ENCODE peak calls at places on chromosomes 7 and 10, in eight cellular contexts. I is K562, Y is HCT116, Z is H1, J is endothelial cell of umbilical vein, E is HepG2, U is GM12878, T is GM23338. Q is an unnamed sample. For H3K36me3, the result is how much of the 10 kb centered on the place peaks cover.

GRCh38 chr7:111115966-111116365 is 25.0 kb downstream of the LRRN3 start:
- DNase-seq in I (no peak), Y (no peak), Z (no peak), J (no peak), E (no peak), U (no peak), T (no peak), Q (no peak)

GRCh38 chr7:5701085-5701914 is 80.2 kb downstream of the RNF216 start:
- DNase-seq in I (no peak), Y (no peak), Z (no peak), J (peak), E (no peak), U (peak), T (no peak), Q (no peak)

GRCh38 chr7:10257438-10257837 is 716.2 kb upstream of the PHF14 start:
- DNase-seq in I (no peak), Y (no peak), Z (no peak), J (no peak), E (no peak), U (no peak), T (no peak), Q (no peak)

GRCh38 chr10:73099141-73099540 is 2.5 kb upstream of the P4HA1 start:
- DNase-seq in I (no peak), Y (no peak), Z (no peak), J (no peak), E (no peak), U (no peak), T (no peak), Q (no peak)

GRCh38 chr10:42637648-42638052 is 720 bp downstream of the ZNF33B start:
- DNase-seq in I (no peak), Y (no peak), Z (no peak), J (no peak), E (no peak), U (no peak), T (no peak), Q (no peak)

GRCh38 chr7:6164010-6164409 is 108.4 kb downstream of the CYTH3 start:
- DNase-seq in I (no peak), Y (no peak), Z (no peak), J (no peak), E (no peak), U (no peak), T (no peak), Q (no peak)

GRCh38 chr7:98317366-98318040 is 36.0 kb downstream of the BRI3 start:
- DNase-seq in I (peak), Y (no peak), Z (no peak), J (no peak), E (no peak), U (no peak), T (no peak), Q (no peak)

GRCh38 chr7:149569726-149570422 is 72.3 kb upstream of the ZNF746 start:
- DNase-seq in I (no peak), Y (no peak), Z (no peak), J (no peak), E (no peak), U (no peak), T (no peak), Q (no peak)

GRCh38 chr7:72080349-72080766 is 331.8 kb downstream of the CALN1 start:
- DNase-seq in I (no peak), Y (no peak), Z (no peak), J (no peak), E (no peak), U (no peak), T (no peak), Q (no peak)

GRCh38 chr7:126426652-126427051 is 826.1 kb downstream of the GRM8 start:
- DNase-seq in I (no peak), Y (no peak), Z (no peak), J (no peak), E (no peak), U (no peak), T (no peak), Q (no peak)

GRCh38 chr10:124869941-124870340 is 68.3 kb downstream of the ABRAXAS2 start:
- DNase-seq in I (no peak), Y (no peak), Z (no peak), J (no peak), E (no peak), U (no peak), T (no peak), Q (no peak)

GRCh38 chr10:116385994-116386809 is 41.4 kb upstream of the PNLIPRP3 start:
- DNase-seq in I (no peak), Y (peak), Z (no peak), J (peak), E (peak), U (no peak), T (peak), Q (peak)

GRCh38 chr10:47030191-47030698 is 119.0 kb downstream of the PTPN20 start:
- DNase-seq in I (no peak), Y (no peak), Z (no peak), J (no peak), E (no peak), U (no peak), T (no peak), Q (no peak)

GRCh38 chr10:110775022-110775379 is 96.7 kb upstream of the PDCD4 start:
- DNase-seq in I (no peak), Y (peak), Z (no peak), J (no peak), E (peak), U (no peak), T (no peak), Q (no peak)

GRCh38 chr10:95756061-95756751 is at the start of gene ENTPD1:
- DNase-seq in I (no peak), Y (no peak), Z (no peak), J (peak), E (no peak), U (peak), T (peak), Q (peak)

GRCh38 chr7:50953820-50954219 is 171.1 kb upstream of the GRB10 start:
- DNase-seq in I (no peak), Y (no peak), Z (peak), J (peak), E (peak), U (no peak), T (no peak), Q (no peak)

GRCh38 chr7:14377646-14378266 is 388.3 kb upstream of the ETV1 start:
- DNase-seq in I (no peak), Y (no peak), Z (no peak), J (no peak), E (no peak), U (no peak), T (no peak), Q (no peak)

GRCh38 chr7:102077081-102077480 is 209.6 kb upstream of the SH2B2 start:
- DNase-seq in I (no peak), Y (no peak), Z (no peak), J (no peak), E (no peak), U (no peak), T (peak), Q (no peak)

GRCh38 chr7:148581685-148582084 is 8.9 kb upstream of the C7orf33 start:
- DNase-seq in I (no peak), Y (no peak), Z (no peak), J (no peak), E (no peak), U (no peak), T (no peak), Q (no peak)

GRCh38 chr7:150715293-150715692 is 1.1 kb upstream of the GIMAP1 start:
- DNase-seq in I (no peak), Y (no peak), Z (no peak), J (no peak), E (no peak), U (no peak), T (no peak), Q (no peak)

GRCh38 chr10:23171232-23171876 is 20.8 kb upstream of the PTF1A start:
- DNase-seq in I (peak), Y (no peak), Z (no peak), J (peak), E (no peak), U (no peak), T (peak), Q (no peak)

GRCh38 chr7:27890205-27890849 is 150.4 kb downstream of the TAX1BP1 start:
- DNase-seq in I (no peak), Y (no peak), Z (no peak), J (no peak), E (no peak), U (peak), T (no peak), Q (no peak)

GRCh38 chr7:43727494-43727893 is 1.8 kb downstream of the COA1 start:
- DNase-seq in I (no peak), Y (no peak), Z (no peak), J (no peak), E (no peak), U (no peak), T (no peak), Q (no peak)

GRCh38 chr10:114573330-114574045 is 84.6 kb downstream of the ABLIM1 start:
- DNase-seq in I (no peak), Y (no peak), Z (no peak), J (no peak), E (no peak), U (no peak), T (no peak), Q (no peak)

GRCh38 chr10:59362184-59362966 is at the start of gene FAM13C:
- DNase-seq in I (no peak), Y (no peak), Z (peak), J (peak), E (peak), U (no peak), T (peak), Q (no peak)

GRCh38 chr7:110283056-110283455 is 807.9 kb upstream of the LRRN3 start:
- DNase-seq in I (no peak), Y (no peak), Z (no peak), J (no peak), E (no peak), U (no peak), T (no peak), Q (no peak)

GRCh38 chr10:102776779-102777417 is 33.1 kb downstream of the WBP1L start:
- DNase-seq in I (peak), Y (no peak), Z (peak), J (peak), E (peak), U (no peak), T (peak), Q (no peak)

GRCh38 chr10:102773986-102774385 is 30.2 kb downstream of the WBP1L start:
- DNase-seq in I (no peak), Y (no peak), Z (no peak), J (peak), E (no peak), U (no peak), T (no peak), Q (no peak)

GRCh38 chr10:102773320-102773719 is 29.6 kb downstream of the WBP1L start:
- DNase-seq in I (no peak), Y (no peak), Z (no peak), J (no peak), E (no peak), U (no peak), T (no peak), Q (no peak)

GRCh38 chr10:102775973-102776669 is 32.4 kb downstream of the WBP1L start:
- DNase-seq in I (peak), Y (no peak), Z (no peak), J (peak), E (peak), U (no peak), T (peak), Q (no peak)

DNA sequence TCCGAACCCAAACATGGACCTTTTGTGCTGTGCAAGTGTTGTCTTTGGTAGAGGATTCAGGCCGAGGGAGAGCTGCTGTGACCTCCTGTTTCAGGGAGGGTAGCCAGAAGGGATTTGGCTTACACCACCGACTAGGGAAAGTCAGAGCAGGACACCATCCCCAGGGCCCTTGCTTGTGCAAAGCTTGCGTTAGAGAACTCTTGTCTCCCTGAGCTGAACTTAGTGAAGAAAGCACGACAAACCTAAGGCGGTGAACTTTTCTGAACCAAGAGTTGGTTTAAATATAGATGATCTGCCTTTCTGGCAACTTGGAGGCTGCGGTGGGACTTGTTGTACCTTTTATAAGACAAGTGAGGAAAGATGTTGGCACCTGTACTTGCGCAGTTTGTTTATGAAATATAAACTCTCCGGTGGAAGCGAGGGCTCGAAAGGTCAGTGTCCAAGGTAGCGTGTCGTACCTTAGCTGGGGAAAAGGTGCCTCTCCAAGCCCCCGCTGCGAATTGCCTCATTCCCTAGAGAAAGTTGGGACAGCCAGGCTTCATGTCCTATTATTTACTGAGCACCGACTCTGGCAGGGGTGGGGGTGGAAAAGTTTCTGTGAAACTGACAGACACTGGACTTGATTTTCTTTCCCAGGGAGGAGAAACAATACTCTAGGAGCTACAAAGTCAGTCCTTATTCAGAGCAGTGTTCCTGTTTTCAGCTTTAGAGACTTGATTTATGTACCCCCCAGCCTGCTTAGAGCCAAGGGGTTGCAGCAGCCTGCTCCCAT is 31.6 kb downstream of the WBP1L start:
- DNase-seq in I (no peak), Y (no peak), Z (no peak), J (peak), E (peak), U (no peak), T (no peak), Q (no peak)
- TF ChIP-seq POLR2AphosphoS5 in I (no peak), Y (no peak), Z (no peak), J (no peak), E (no peak), U (no peak), T (no peak), Q (no peak)

GRCh38 chr10:133332936-133333699 is 3.6 kb downstream of the CALY start:
- DNase-seq in I (no peak), Y (no peak), Z (no peak), J (no peak), E (no peak), U (no peak), T (no peak), Q (no peak)

GRCh38 chr10:133335238-133336122 is 1.2 kb downstream of the CALY start:
- DNase-seq in I (peak), Y (no peak), Z (no peak), J (no peak), E (no peak), U (no peak), T (peak), Q (no peak)

GRCh38 chr10:133336131-133337078 is at the start of gene CALY:
- DNase-seq in I (peak), Y (no peak), Z (no peak), J (no peak), E (no peak), U (no peak), T (peak), Q (no peak)

GRCh38 chr10:133337079-133337725 is 506 bp upstream of the CALY start:
- DNase-seq in I (no peak), Y (no peak), Z (no peak), J (no peak), E (no peak), U (no peak), T (no peak), Q (no peak)

DNA sequence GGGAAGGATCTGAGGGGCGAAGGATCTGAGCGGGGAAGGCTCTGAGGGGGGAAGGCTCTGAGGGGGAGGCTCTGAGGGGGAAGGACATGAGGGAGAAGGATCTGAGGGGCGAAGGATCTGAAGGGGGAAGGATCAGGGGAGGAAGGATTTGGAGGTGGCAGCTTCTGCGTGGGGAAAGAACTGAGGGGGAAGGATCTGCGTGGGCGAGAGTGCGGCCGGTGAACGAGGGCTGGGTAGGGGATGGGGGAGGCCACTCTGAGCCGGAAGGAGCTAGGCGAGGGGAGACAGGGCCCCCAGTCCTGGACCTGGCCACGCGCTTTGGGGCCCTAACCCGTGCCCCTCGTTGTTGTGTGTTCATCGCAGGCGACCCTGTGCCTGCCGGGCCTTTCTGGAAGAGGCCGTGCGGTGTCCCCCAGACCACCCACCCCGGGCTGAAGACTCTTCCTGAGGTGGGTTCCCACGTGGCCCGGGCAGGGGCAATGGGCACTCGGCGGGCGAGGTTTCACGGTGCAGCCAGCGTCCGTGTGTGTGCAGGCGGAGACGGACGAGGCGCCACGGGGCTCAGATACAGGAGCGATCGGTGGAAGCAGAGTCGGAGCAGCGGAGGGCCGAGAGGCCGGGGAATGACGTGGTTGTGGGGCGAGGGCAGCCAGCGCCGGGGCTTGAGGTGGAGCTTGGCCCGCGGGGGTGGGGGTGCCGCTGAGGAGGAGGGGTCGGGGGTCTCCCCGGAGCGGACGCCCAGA is 2.0 kb downstream of the CALY start:
- DNase-seq in I (no peak), Y (no peak), Z (no peak), J (no peak), E (no peak), U (no peak), T (peak), Q (no peak)
- TF ChIP-seq EZH2 in I (no peak), Y (no peak), Z (peak), J (no peak), E (no peak), U (no peak), T (peak), Q (no peak)

DNA sequence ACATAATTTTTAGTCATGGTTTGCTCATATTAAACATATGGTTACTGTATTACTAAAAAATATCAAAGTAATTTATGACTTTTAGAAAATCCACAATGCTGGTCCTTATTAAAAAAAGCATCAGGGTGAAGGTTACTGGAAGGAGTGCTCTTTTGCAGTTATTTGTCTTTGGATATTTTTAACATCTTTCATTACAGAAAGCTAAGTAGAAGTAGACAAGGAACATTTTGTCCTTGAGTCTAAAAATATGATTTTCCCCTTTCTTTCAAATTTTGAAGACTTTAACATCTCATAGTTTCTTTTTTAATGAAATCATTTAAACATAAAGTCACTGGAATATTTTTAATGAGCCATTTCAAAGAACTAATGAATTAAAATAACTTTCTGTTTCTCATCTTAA is 110.1 kb upstream of the TNS3 start:
- DNase-seq in I (no peak), Y (no peak), Z (no peak), J (no peak), E (no peak), U (no peak), T (no peak), Q (no peak)
- H3K36me3 ChIP-seq in I (under half), Y (under half), Z (under half), J (under half), E (under half), U (under half), T (under half), Q (under half)

GRCh38 chr7:118531566-118531965 is 307.1 kb downstream of the ANKRD7 start:
- DNase-seq in I (no peak), Y (no peak), Z (no peak), J (no peak), E (no peak), U (no peak), T (no peak), Q (no peak)
- TF ChIP-seq POLR2AphosphoS5 in I (no peak), Y (no peak), Z (no peak), J (no peak), E (no peak), U (no peak), T (no peak), Q (no peak)

GRCh38 chr7:76281006-76281705 is 21.3 kb upstream of the HSPB1 start:
- DNase-seq in I (peak), Y (no peak), Z (no peak), J (no peak), E (no peak), U (no peak), T (no peak), Q (no peak)

GRCh38 chr7:76281706-76282343 is 20.6 kb upstream of the HSPB1 start:
- DNase-seq in I (no peak), Y (no peak), Z (no peak), J (no peak), E (no peak), U (no peak), T (peak), Q (no peak)

GRCh38 chr7:76283254-76284159 is 19.0 kb upstream of the HSPB1 start:
- DNase-seq in I (no peak), Y (no peak), Z (no peak), J (no peak), E (no peak), U (no peak), T (no peak), Q (no peak)

GRCh38 chr7:76280408-76280807 is 22.1 kb upstream of the HSPB1 start:
- DNase-seq in I (no peak), Y (no peak), Z (no peak), J (no peak), E (no peak), U (no peak), T (peak), Q (no peak)

DNA sequence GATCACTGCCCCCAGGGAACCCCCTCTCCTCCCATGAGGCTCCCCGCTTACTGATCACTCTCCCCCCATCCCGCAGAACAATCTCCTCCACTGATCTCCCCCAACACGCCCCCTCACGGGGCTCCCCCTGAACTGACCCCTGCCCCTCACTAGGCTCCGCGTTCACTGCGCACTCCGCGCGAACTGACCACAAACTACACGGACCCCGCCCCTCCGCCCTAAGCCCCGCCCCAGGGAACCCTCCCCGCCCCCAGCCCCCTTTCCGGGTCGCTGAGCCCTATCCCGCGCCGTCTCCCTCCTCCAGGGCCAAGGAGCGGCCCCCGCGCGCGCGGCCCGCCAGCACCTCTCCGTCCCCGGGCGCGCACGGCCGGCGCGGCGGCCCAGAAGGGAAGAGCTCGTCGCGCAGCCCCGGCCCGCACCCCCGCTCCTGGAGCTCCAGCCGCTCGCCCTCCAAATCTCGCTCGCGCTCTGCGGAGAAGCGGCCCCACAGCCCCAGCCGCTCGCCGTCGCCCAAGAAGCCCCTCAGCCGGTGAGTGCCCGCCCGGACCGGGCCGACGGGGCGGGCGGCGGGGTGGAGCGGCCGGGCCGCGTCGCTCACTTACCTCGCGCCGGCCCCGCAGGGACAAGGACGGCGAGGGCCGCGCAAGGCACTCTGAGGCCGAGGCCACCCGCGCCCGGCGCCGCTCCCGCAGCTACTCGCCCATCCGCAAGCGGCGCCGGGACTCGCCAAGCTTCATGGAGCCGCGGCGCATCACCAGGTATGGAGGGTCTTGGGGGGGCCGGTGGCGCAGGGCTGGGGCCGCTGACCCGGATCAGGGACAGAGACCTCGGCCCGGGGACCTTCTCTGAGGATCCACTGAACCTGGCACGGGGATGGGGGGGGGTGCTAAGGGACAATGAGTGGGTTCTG is 19.9 kb upstream of the HSPB1 start:
- DNase-seq in I (peak), Y (no peak), Z (no peak), J (no peak), E (no peak), U (no peak), T (peak), Q (no peak)
- TF ChIP-seq EZH2 in I (no peak), Y (no peak), Z (no peak), J (no peak), E (no peak), U (no peak), T (no peak), Q (no peak)

Q was measured in SK-N-MC.